ENCODE peak calls at places on chromosome 17, in eight cellular contexts. F, P, D, J, A, Z, S and W are unnamed samples.

GRCh38 chr17:41547921-41548843 is 20.1 kb upstream of the KRT19 start:
- DNase-seq in F (no peak), P (peak), D (peak), J (peak), A (peak), Z (peak), S (peak), W (no peak)

GRCh38 chr17:83067718-83068261 is 11.6 kb upstream of the METRNL start:
- DNase-seq in F (peak), P (no peak), D (no peak), J (no peak), A (no peak), Z (peak), S (no peak), W (no peak)

GRCh38 chr17:81191646-81192045 is 25.6 kb upstream of the AATK start:
- DNase-seq in F (no peak), P (no peak), D (no peak), J (no peak), A (no peak), Z (no peak), S (no peak), W (no peak)

GRCh38 chr17:44797809-44798208 is 32.3 kb downstream of the GJC1 start:
- DNase-seq in F (peak), P (no peak), D (no peak), J (no peak), A (no peak), Z (no peak), S (peak), W (no peak)

GRCh38 chr17:31580331-31581021 is 189.0 kb downstream of the RAB11FIP4 start:
- DNase-seq in F (no peak), P (no peak), D (no peak), J (no peak), A (no peak), Z (peak), S (peak), W (no peak)

GRCh38 chr17:33944412-33944811 is 310.7 kb upstream of the CCL2 start:
- DNase-seq in F (no peak), P (no peak), D (no peak), J (no peak), A (no peak), Z (no peak), S (no peak), W (no peak)

GRCh38 chr17:72657467-72658317 is 434.8 kb downstream of the SLC39A11 start:
- DNase-seq in F (no peak), P (no peak), D (no peak), J (no peak), A (no peak), Z (peak), S (no peak), W (no peak)

GRCh38 chr17:82377924-82378740 is 6.6 kb downstream of the UTS2R start:
- DNase-seq in F (no peak), P (no peak), D (no peak), J (no peak), A (no peak), Z (no peak), S (no peak), W (no peak)

GRCh38 chr17:48626470-48627241 is 498 bp upstream of the HOXB9 start:
- DNase-seq in F (no peak), P (no peak), D (no peak), J (no peak), A (peak), Z (no peak), S (no peak), W (no peak)

GRCh38 chr17:80743181-80743771 is 198.6 kb downstream of the RPTOR start:
- DNase-seq in F (no peak), P (no peak), D (no peak), J (peak), A (no peak), Z (no peak), S (no peak), W (no peak)

GRCh38 chr17:67157732-67158639 is 87.0 kb downstream of the HELZ start:
- DNase-seq in F (no peak), P (no peak), D (no peak), J (no peak), A (no peak), Z (peak), S (no peak), W (no peak)

GRCh38 chr17:9957244-9957643 is 52.2 kb upstream of the RCVRN start:
- DNase-seq in F (no peak), P (no peak), D (no peak), J (no peak), A (no peak), Z (no peak), S (no peak), W (no peak)

GRCh38 chr17:9956474-9957131 is 51.5 kb upstream of the RCVRN start:
- DNase-seq in F (no peak), P (no peak), D (no peak), J (no peak), A (no peak), Z (no peak), S (no peak), W (no peak)

GRCh38 chr17:9958586-9959281 is 53.7 kb upstream of the RCVRN start:
- DNase-seq in F (peak), P (no peak), D (no peak), J (no peak), A (no peak), Z (no peak), S (no peak), W (peak)

DNA sequence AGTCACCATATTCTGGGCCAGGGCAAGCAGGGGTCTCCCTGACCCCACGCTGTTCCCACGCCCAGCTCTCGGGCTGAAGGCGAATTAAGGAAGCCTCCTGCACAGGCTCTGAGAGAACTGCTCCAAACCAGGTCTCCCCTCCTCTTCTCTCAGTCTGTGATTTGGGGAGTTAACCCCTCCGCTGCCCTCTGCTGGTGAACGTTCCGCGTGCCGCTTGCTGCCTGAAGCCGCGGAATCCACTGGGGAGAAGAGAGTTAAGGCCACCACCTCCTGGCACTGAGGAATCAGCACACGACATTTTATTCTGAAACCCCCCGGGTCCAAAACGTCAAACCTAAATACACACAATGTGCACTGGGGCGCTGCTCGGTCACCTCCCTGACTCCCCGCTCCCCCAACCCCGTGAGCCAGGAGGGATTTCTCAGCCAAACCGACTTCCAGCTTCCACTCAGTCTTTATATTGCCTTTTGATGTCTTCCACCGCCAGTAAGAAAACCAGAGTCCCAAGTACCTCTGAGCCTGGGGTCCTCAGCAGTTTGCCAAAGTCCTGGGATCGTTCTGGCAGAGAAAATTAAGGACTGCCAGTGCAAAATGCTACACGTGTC is 54.4 kb upstream of the RCVRN start:
- DNase-seq in F (peak), P (no peak), D (no peak), J (no peak), A (peak), Z (peak), S (no peak), W (peak)
- TF ChIP-seq CTCF in F (peak), P (peak), D (peak), J (no peak), A (peak), Z (peak), S (no peak), W (peak)

GRCh38 chr17:43327421-43327820 is 71.4 kb upstream of the ARL4D start:
- DNase-seq in F (no peak), P (no peak), D (no peak), J (no peak), A (no peak), Z (no peak), S (no peak), W (no peak)
- TF ChIP-seq CTCF in F (no peak), P (no peak), D (no peak), J (no peak), A (no peak), Z (no peak), S (no peak), W (no peak)

GRCh38 chr17:71633391-71633849 is 487.4 kb upstream of the SOX9 start:
- DNase-seq in F (no peak), P (no peak), D (peak), J (no peak), A (peak), Z (peak), S (no peak), W (no peak)
- TF ChIP-seq CTCF in F (no peak), P (no peak), D (no peak), J (no peak), A (no peak), Z (no peak), S (no peak), W (no peak)

GRCh38 chr17:63500548-63501390 is 22.4 kb upstream of the KCNH6 start:
- DNase-seq in F (no peak), P (no peak), D (no peak), J (no peak), A (no peak), Z (no peak), S (no peak), W (no peak)
- TF ChIP-seq CTCF in F (no peak), P (no peak), D (no peak), J (no peak), A (no peak), Z (no peak), S (no peak), W (no peak)

GRCh38 chr17:21162394-21162775 is 35.6 kb downstream of the DHRS7B start:
- DNase-seq in F (no peak), P (no peak), D (no peak), J (no peak), A (no peak), Z (no peak), S (no peak), W (no peak)

GRCh38 chr17:21163101-21163500 is 36.3 kb downstream of the DHRS7B start:
- DNase-seq in F (no peak), P (no peak), D (no peak), J (no peak), A (no peak), Z (no peak), S (no peak), W (no peak)

GRCh38 chr17:21165922-21166598 is 39.3 kb downstream of the DHRS7B start:
- DNase-seq in F (no peak), P (no peak), D (no peak), J (no peak), A (no peak), Z (no peak), S (no peak), W (no peak)

GRCh38 chr17:21166599-21167265 is 40.0 kb downstream of the DHRS7B start:
- DNase-seq in F (no peak), P (no peak), D (no peak), J (no peak), A (no peak), Z (peak), S (no peak), W (no peak)

GRCh38 chr17:21164226-21165019 is 37.7 kb downstream of the DHRS7B start:
- DNase-seq in F (no peak), P (no peak), D (no peak), J (no peak), A (no peak), Z (no peak), S (no peak), W (no peak)
- TF ChIP-seq CTCF in F (no peak), P (no peak), D (no peak), J (no peak), A (no peak), Z (no peak), S (no peak), W (no peak)

DNA sequence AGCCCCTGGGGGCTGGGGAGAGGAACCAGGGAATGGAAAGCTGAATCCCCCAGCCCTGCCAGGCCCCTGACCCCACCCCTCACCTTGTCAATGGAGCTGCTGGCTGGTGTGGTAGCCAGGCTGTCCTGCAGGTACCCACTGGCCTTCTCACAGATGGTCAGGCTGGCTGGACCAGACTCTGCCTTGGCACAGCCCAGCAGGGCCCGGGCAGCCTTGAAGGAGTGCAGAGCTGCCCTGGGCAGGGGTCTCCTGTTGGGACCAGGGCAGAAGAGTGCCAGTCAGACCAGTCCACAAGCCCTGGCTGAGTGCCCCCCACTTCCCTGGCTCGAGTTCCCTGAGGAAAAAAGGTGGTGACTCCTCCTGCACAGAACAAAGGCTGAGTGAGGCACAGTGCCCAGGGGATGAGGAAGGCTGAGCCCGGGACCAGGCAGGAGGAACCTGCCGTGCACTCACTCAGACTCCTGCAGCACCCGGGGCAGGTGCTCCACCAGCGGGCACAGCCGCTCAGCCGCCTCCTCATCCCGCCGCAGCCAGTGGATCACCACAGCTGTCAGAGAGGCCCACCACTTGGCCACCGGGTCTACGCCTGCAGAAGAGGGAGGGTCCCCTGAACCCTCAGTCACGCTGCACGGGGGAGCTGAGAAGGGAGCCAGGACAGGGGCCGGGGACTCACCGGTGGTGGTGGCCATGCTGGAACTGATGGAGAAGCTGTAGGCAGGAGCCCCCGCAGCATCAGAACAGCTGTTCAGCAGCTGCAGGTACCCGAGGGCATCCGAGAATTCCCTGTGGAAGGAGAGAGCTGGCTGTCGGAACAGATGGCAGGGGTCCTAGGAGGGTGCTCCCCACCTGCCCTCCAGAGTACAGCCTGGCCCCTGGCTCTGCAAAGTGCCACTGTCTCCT is 22.4 kb downstream of the SREBF1 start:
- DNase-seq in F (no peak), P (no peak), D (no peak), J (no peak), A (no peak), Z (no peak), S (peak), W (no peak)
- TF ChIP-seq CTCF in F (no peak), P (no peak), D (no peak), J (no peak), A (no peak), Z (no peak), S (no peak), W (no peak)

DNA sequence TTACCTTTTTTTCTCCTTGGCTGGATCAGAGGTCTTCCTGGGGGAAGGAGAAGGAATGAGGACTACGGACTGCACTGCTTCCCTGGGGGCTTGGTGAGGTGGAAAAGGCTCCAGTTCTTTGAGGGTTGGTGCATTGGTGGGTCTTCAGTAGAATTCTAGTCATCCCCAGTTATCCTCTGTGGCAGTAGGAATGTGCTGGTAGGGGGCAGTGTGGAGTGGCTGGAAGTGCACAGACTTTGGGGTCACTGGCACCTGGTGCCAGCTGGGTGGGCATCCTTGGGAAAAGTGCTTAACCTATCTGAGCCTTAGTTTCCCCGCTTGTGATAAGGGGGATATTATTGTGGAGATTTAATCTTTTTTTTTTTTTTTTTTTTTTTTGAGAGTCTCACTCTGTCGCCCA is 6.3 kb downstream of the TAC4 start:
- DNase-seq in F (no peak), P (no peak), D (no peak), J (no peak), A (no peak), Z (no peak), S (peak), W (no peak)
- TF ChIP-seq CTCF in F (peak), P (peak), D (no peak), J (no peak), A (no peak), Z (no peak), S (no peak), W (no peak)

GRCh38 chr17:6435968-6436367 is 1.0 kb upstream of the AIPL1 start:
- DNase-seq in F (peak), P (no peak), D (no peak), J (peak), A (peak), Z (peak), S (no peak), W (peak)
- TF ChIP-seq CTCF in F (peak), P (peak), D (peak), J (peak), A (peak), Z (peak), S (peak), W (peak)